ENCODE peak calls at places on chromosomes 3 and 15, in ten cellular contexts. W is HEK293T, O is right atrium auricular region, C is SK-MEL-5, N is GM18507, Q is T-helper 17 cell, M is G401, Y is iPS DF 19.7, B is GM23248, R is esophagus squamous epithelium. D is an unnamed sample.

GRCh38 chr3:152245498-152246175 is 23.1 kb upstream of the MBNL1 start:
- DNase-seq in W (no peak), O (no peak), C (no peak), N (no peak), Q (no peak), M (no peak), Y (no peak), B (no peak), R (no peak), D (no peak)

GRCh38 chr3:121836069-121836468 is 1.1 kb downstream of the EAF2 start:
- DNase-seq in W (no peak), O (no peak), C (no peak), N (no peak), Q (no peak), M (no peak), Y (no peak), B (no peak), R (no peak), D (no peak)

GRCh38 chr3:38925351-38925750 is 109.3 kb upstream of the SCN10A start:
- DNase-seq in W (no peak), O (no peak), C (no peak), N (no peak), Q (no peak), M (no peak), Y (no peak), B (no peak), R (no peak), D (no peak)

GRCh38 chr3:172369590-172370259 is 78.5 kb downstream of the GHSR start:
- DNase-seq in W (no peak), O (no peak), C (no peak), N (no peak), Q (no peak), M (peak; percentile 99), Y (no peak), B (no peak), R (no peak), D (no peak)

GRCh38 chr15:85869124-85869523 is 74.4 kb upstream of the KLHL25 start:
- DNase-seq in W (no peak), O (no peak), C (no peak), N (no peak), Q (no peak), M (no peak), Y (no peak), B (no peak), R (no peak), D (no peak)

GRCh38 chr3:72951259-72951722 is 45.3 kb upstream of the PPP4R2 start:
- DNase-seq in W (no peak), O (no peak), C (peak; percentile 54), N (no peak), Q (no peak), M (no peak), Y (no peak), B (no peak), R (no peak), D (no peak)

GRCh38 chr3:100261481-100261903 is 700 bp downstream of the TBC1D23 start:
- DNase-seq in W (no peak), O (no peak), C (no peak), N (no peak), Q (no peak), M (no peak), Y (no peak), B (no peak), R (no peak), D (no peak)

GRCh38 chr3:191499307-191500125 is 38.6 kb downstream of the PYDC2 start:
- DNase-seq in W (peak; percentile 36), O (no peak), C (no peak), N (no peak), Q (no peak), M (peak; percentile 31), Y (no peak), B (peak; percentile 50), R (no peak), D (peak; percentile 59)

GRCh38 chr3:42635111-42635510 is 18.4 kb upstream of the ZBTB47 start:
- DNase-seq in W (no peak), O (no peak), C (peak; percentile 59), N (no peak), Q (no peak), M (no peak), Y (no peak), B (peak; percentile 55), R (no peak), D (no peak)

GRCh38 chr3:120864541-120864940 is 43.5 kb upstream of the STXBP5L start:
- DNase-seq in W (no peak), O (no peak), C (no peak), N (no peak), Q (no peak), M (no peak), Y (no peak), B (no peak), R (no peak), D (no peak)

GRCh38 chr15:92449476-92449875 is 55.8 kb downstream of the ST8SIA2 start:
- DNase-seq in W (no peak), O (no peak), C (no peak), N (no peak), Q (no peak), M (no peak), Y (no peak), B (peak; percentile 46), R (no peak), D (no peak)

GRCh38 chr15:62739082-62739481 is 303.5 kb upstream of the TPM1 start:
- DNase-seq in W (no peak), O (no peak), C (peak; percentile 34), N (no peak), Q (no peak), M (no peak), Y (no peak), B (peak; percentile 93), R (no peak), D (no peak)

GRCh38 chr15:69493406-69493805 is 40.8 kb downstream of the RPLP1 start:
- DNase-seq in W (no peak), O (peak; percentile 52), C (no peak), N (no peak), Q (no peak), M (no peak), Y (no peak), B (no peak), R (no peak), D (no peak)

GRCh38 chr3:66816110-66816761 is 181.9 kb upstream of the KBTBD8 start:
- DNase-seq in W (peak; percentile 65), O (no peak), C (peak; percentile 74), N (peak; percentile 2), Q (no peak), M (peak; percentile 69), Y (peak; percentile 68), B (peak; percentile 63), R (no peak), D (no peak)

GRCh38 chr15:92521624-92522008 is 127.9 kb downstream of the ST8SIA2 start:
- DNase-seq in W (peak; percentile 72), O (peak; percentile 89), C (peak; percentile 85), N (peak; percentile 38), Q (no peak), M (peak; percentile 53), Y (peak; percentile 76), B (peak; percentile 88), R (no peak), D (peak; percentile 86)

GRCh38 chr3:182608876-182609275 is 184.4 kb upstream of the ATP11B start:
- DNase-seq in W (no peak), O (no peak), C (no peak), N (no peak), Q (no peak), M (no peak), Y (no peak), B (no peak), R (no peak), D (no peak)

GRCh38 chr15:60079210-60079609 is 75.1 kb downstream of the FOXB1 start:
- DNase-seq in W (peak; percentile 23), O (no peak), C (peak; percentile 28), N (no peak), Q (no peak), M (no peak), Y (no peak), B (peak; percentile 31), R (no peak), D (no peak)

GRCh38 chr3:51355891-51356578 is 29.1 kb upstream of the MANF start:
- DNase-seq in W (no peak), O (no peak), C (no peak), N (no peak), Q (no peak), M (no peak), Y (no peak), B (no peak), R (no peak), D (no peak)

GRCh38 chr3:194396897-194397756 is 1.9 kb downstream of the GP5 start:
- DNase-seq in W (no peak), O (no peak), C (no peak), N (no peak), Q (peak; percentile 30), M (no peak), Y (no peak), B (no peak), R (no peak), D (no peak)

GRCh38 chr3:141795719-141796435 is 32.7 kb downstream of the GRK7 start:
- DNase-seq in W (no peak), O (peak; percentile 79), C (no peak), N (no peak), Q (no peak), M (no peak), Y (no peak), B (peak; percentile 72), R (no peak), D (no peak)

GRCh38 chr3:52456169-52456799 is 880 bp downstream of the NISCH start:
- DNase-seq in W (peak; percentile 39), O (no peak), C (peak; percentile 23), N (no peak), Q (no peak), M (peak; percentile 58), Y (no peak), B (peak; percentile 62), R (no peak), D (peak; percentile 49)

GRCh38 chr3:197456271-197457091 is 99.3 kb downstream of the BDH1 start:
- DNase-seq in W (peak; percentile 22), O (peak; percentile 93), C (peak; percentile 86), N (peak; percentile 70), Q (peak; percentile 19), M (peak; percentile 74), Y (no peak), B (peak; percentile 92), R (no peak), D (peak; percentile 91)

GRCh38 chr3:46469680-46470357 is 5.1 kb upstream of the LTF start:
- DNase-seq in W (no peak), O (peak; percentile 38), C (no peak), N (no peak), Q (no peak), M (no peak), Y (no peak), B (no peak), R (no peak), D (no peak)

GRCh38 chr3:100833483-100833882 is 124.2 kb downstream of the TFG start:
- DNase-seq in W (no peak), O (no peak), C (peak; percentile 75), N (no peak), Q (no peak), M (no peak), Y (no peak), B (no peak), R (no peak), D (no peak)

GRCh38 chr3:176872771-176873209 is 324.5 kb downstream of the TBL1XR1 start:
- DNase-seq in W (peak; percentile 54), O (no peak), C (peak; percentile 76), N (peak; percentile 15), Q (no peak), M (peak; percentile 24), Y (peak; percentile 73), B (peak; percentile 68), R (no peak), D (no peak)

GRCh38 chr3:35393916-35394315 is 245.4 kb upstream of the ARPP21 start:
- DNase-seq in W (no peak), O (no peak), C (no peak), N (no peak), Q (no peak), M (no peak), Y (no peak), B (no peak), R (no peak), D (no peak)

D was measured in heart left ventricle.